ENCODE peak calls at places on chromosomes 4 and X, in six cellular contexts. One of them, this sample, is unnamed. For H3K36me3, the result is how much of the 10 kb centered on the place peaks cover.

GRCh38 chrX:71543316-71543715 is 10.4 kb downstream of the OGT start:
- DNase-seq in spleen: no peak
- DNase-seq in HepG2: no peak
- DNase-seq in GM23338: no peak
- DNase-seq in breast epithelium: no peak
- DNase-seq in K562: no peak
- DNase-seq in this sample: no peak

GRCh38 chr4:77095101-77095826 is 19.5 kb upstream of the CCNI start:
- DNase-seq in spleen: peak
- DNase-seq in GM23338: peak
- DNase-seq in HepG2: peak
- DNase-seq in K562: peak
- DNase-seq in breast epithelium: peak
- DNase-seq in this sample: no peak

GRCh38 chr4:151313306-151314028 is 11.9 kb downstream of the SH3D19 start:
- DNase-seq in spleen: no peak
- DNase-seq in breast epithelium: no peak
- DNase-seq in K562: no peak
- DNase-seq in HepG2: peak
- DNase-seq in GM23338: no peak
- DNase-seq in this sample: no peak

GRCh38 chr4:37246891-37247290 is 2.3 kb downstream of the NWD2 start:
- DNase-seq in breast epithelium: no peak
- DNase-seq in GM23338: no peak
- DNase-seq in K562: no peak
- DNase-seq in HepG2: no peak
- DNase-seq in spleen: no peak
- DNase-seq in this sample: no peak

GRCh38 chr4:126772662-126773061 is 860.1 kb upstream of the INTU start:
- DNase-seq in spleen: no peak
- DNase-seq in HepG2: no peak
- DNase-seq in GM23338: no peak
- DNase-seq in breast epithelium: no peak
- DNase-seq in K562: no peak
- DNase-seq in this sample: no peak

GRCh38 chrX:44997888-44998287 is 124.9 kb downstream of the KDM6A start:
- DNase-seq in spleen: no peak
- DNase-seq in HepG2: no peak
- DNase-seq in K562: no peak
- DNase-seq in breast epithelium: no peak
- DNase-seq in GM23338: no peak
- DNase-seq in this sample: no peak

GRCh38 chr4:15002659-15003440 is 569 bp downstream of the CPEB2 start:
- DNase-seq in K562: peak
- DNase-seq in breast epithelium: peak
- DNase-seq in HepG2: peak
- DNase-seq in spleen: peak
- DNase-seq in GM23338: peak
- DNase-seq in this sample: peak

GRCh38 chrX:68454476-68455150 is 21.3 kb upstream of the OPHN1 start:
- DNase-seq in HepG2: no peak
- DNase-seq in breast epithelium: no peak
- DNase-seq in GM23338: no peak
- DNase-seq in K562: no peak
- DNase-seq in spleen: no peak
- DNase-seq in this sample: no peak

GRCh38 chr4:83257811-83258210 is 26.8 kb downstream of the COQ2 start:
- DNase-seq in breast epithelium: no peak
- DNase-seq in spleen: no peak
- DNase-seq in HepG2: no peak
- DNase-seq in GM23338: no peak
- DNase-seq in K562: no peak
- DNase-seq in this sample: no peak

GRCh38 chr4:14415146-14415545 is 587.1 kb upstream of the CPEB2 start:
- DNase-seq in HepG2: no peak
- DNase-seq in K562: no peak
- DNase-seq in breast epithelium: no peak
- DNase-seq in GM23338: peak
- DNase-seq in spleen: no peak
- DNase-seq in this sample: no peak

GRCh38 chr4:153233761-153234371 is 29.6 kb downstream of the TRIM2 start:
- DNase-seq in GM23338: no peak
- DNase-seq in spleen: no peak
- DNase-seq in K562: no peak
- DNase-seq in HepG2: no peak
- DNase-seq in breast epithelium: no peak
- DNase-seq in this sample: no peak

GRCh38 chrX:55167124-55167523 is 53.0 kb upstream of the PAGE5 start:
- DNase-seq in GM23338: peak
- DNase-seq in K562: no peak
- DNase-seq in breast epithelium: no peak
- DNase-seq in HepG2: no peak
- DNase-seq in spleen: no peak
- DNase-seq in this sample: no peak

GRCh38 chrX:21656587-21657317 is 1.4 kb downstream of the KLHL34 start:
- DNase-seq in spleen: peak
- DNase-seq in GM23338: peak
- DNase-seq in HepG2: no peak
- DNase-seq in K562: no peak
- DNase-seq in breast epithelium: no peak
- DNase-seq in this sample: no peak

GRCh38 chr4:157121396-157121795 is 45.4 kb downstream of the GLRB start:
- DNase-seq in K562: no peak
- DNase-seq in spleen: no peak
- DNase-seq in HepG2: no peak
- DNase-seq in breast epithelium: no peak
- DNase-seq in GM23338: no peak
- DNase-seq in this sample: no peak

GRCh38 chr4:139622856-139623255 is 42.8 kb upstream of the MGST2 start:
- DNase-seq in K562: no peak
- DNase-seq in breast epithelium: no peak
- DNase-seq in spleen: no peak
- DNase-seq in GM23338: no peak
- DNase-seq in HepG2: no peak
- DNase-seq in this sample: no peak

GRCh38 chr4:183504930-183505555 is at the start of gene ING2:
- DNase-seq in HepG2: peak
- DNase-seq in K562: peak
- DNase-seq in breast epithelium: no peak
- DNase-seq in GM23338: peak
- DNase-seq in spleen: no peak
- DNase-seq in this sample: peak

GRCh38 chr4:42519803-42520417 is 122.6 kb downstream of the SHISA3 start:
- DNase-seq in GM23338: peak
- DNase-seq in spleen: no peak
- DNase-seq in K562: peak
- DNase-seq in breast epithelium: no peak
- DNase-seq in HepG2: peak
- DNase-seq in this sample: no peak

DNA sequence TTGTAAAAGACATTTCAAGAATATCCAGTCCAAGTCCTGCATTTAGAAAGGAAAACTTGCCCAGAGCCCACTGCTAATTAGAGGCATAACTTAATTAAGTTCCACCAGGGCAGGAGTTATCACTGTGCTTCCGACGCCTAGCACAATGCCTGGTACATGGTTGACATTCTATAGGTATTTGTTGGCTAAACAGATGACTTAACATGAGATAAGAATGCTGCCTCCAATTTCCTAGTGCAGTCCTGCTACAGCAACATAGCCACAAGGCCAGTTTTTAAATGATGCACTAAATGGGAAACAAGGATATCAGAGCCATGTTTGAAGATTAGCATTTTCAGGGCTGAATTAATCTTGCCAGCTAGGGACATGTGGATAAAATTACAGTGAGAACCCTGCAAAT is 164.1 kb downstream of the RASL11B start:
- DNase-seq in breast epithelium: no peak
- DNase-seq in HepG2: no peak
- DNase-seq in GM23338: no peak
- DNase-seq in K562: no peak
- DNase-seq in spleen: no peak
- DNase-seq in this sample: no peak
- TF ChIP-seq POLR2AphosphoS5 in breast epithelium: no peak
- TF ChIP-seq POLR2AphosphoS5 in HepG2: no peak
- TF ChIP-seq POLR2AphosphoS5 in GM23338: no peak
- TF ChIP-seq POLR2AphosphoS5 in K562: no peak
- TF ChIP-seq POLR2AphosphoS5 in spleen: no peak
- TF ChIP-seq POLR2AphosphoS5 in this sample: no peak

DNA sequence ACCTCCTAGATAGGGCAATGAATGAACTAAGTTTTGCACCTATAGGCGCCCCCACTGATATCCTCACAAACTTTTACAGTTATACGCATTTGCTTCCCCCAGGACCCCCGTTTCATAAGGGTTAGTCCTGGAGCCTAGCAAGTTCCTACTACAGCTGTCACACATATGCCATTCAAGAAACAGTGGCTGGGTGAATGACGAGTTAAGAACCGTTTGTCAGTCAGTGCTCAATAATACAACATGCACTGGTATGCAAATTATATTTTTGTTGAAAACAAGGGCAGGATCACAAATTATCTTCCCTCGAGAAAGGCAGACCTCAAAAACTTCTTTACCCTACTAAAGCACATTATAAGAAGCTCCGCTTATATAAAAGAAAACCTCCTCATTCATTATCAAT is 40.5 kb downstream of the AFAP1 start:
- DNase-seq in GM23338: no peak
- DNase-seq in K562: no peak
- DNase-seq in breast epithelium: no peak
- DNase-seq in spleen: no peak
- DNase-seq in HepG2: no peak
- DNase-seq in this sample: no peak
- H3K4me3 ChIP-seq in GM23338: no peak
- H3K4me3 ChIP-seq in K562: no peak
- H3K4me3 ChIP-seq in breast epithelium: no peak
- H3K4me3 ChIP-seq in spleen: no peak
- H3K4me3 ChIP-seq in HepG2: no peak
- H3K4me3 ChIP-seq in this sample: no peak

DNA sequence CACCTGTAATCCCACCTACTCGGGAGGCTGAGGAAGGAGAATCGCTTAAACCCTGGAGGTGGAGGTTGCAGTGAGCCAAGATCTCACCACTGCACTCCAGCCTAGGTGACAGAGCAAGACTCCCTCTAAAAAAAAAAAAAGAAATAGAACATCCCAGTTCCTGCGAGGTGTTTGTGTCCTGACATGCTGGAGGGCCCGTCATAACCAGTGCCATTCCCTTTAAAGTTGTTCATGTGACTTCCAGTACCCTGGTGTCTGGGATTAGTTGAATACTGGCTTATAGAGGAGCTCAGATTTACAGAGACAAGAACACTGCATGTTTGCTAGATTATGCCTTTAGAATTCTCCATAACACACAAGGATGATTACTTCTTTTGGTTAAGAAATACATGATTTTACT is 37.6 kb upstream of the TADA2B start:
- DNase-seq in GM23338: no peak
- DNase-seq in spleen: no peak
- DNase-seq in K562: no peak
- DNase-seq in breast epithelium: no peak
- DNase-seq in HepG2: no peak
- DNase-seq in this sample: no peak
- H3K36me3 ChIP-seq in GM23338: under half
- H3K36me3 ChIP-seq in spleen: under half
- H3K36me3 ChIP-seq in K562: half or more
- H3K36me3 ChIP-seq in breast epithelium: under half
- H3K36me3 ChIP-seq in HepG2: half or more
- H3K36me3 ChIP-seq in this sample: half or more

GRCh38 chr4:122705035-122705434 is 27.5 kb upstream of the BBS12 start:
- DNase-seq in GM23338: no peak
- DNase-seq in breast epithelium: no peak
- DNase-seq in K562: no peak
- DNase-seq in spleen: no peak
- DNase-seq in HepG2: no peak
- DNase-seq in this sample: no peak

GRCh38 chr4:122701965-122702364 is 30.5 kb upstream of the BBS12 start:
- DNase-seq in GM23338: no peak
- DNase-seq in K562: no peak
- DNase-seq in HepG2: no peak
- DNase-seq in spleen: no peak
- DNase-seq in breast epithelium: no peak
- DNase-seq in this sample: no peak

GRCh38 chr4:122701061-122701460 is 31.4 kb upstream of the BBS12 start:
- DNase-seq in breast epithelium: no peak
- DNase-seq in HepG2: no peak
- DNase-seq in spleen: no peak
- DNase-seq in GM23338: no peak
- DNase-seq in K562: no peak
- DNase-seq in this sample: no peak

GRCh38 chr4:122703868-122704267 is 28.6 kb upstream of the BBS12 start:
- DNase-seq in breast epithelium: no peak
- DNase-seq in K562: no peak
- DNase-seq in spleen: no peak
- DNase-seq in HepG2: no peak
- DNase-seq in GM23338: peak
- DNase-seq in this sample: no peak

DNA sequence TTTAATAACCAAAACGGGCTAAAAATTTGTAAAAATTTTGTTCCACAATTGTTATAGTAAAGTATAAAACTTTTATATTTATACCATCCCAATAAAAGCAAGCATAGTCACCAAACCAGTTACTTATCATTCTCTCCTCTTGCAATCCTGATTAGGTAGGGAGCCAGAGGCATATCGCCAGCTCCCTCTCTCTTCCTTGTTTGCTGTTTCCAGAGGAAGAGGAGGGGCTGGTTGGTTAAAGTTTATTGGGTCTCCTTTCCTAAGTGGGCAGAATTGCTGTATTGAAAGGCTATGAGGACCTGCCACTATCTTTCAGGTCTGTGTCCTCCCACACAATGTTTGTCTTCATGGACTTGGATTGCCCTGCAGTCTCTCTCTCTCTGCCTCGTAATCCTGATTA is 29.6 kb upstream of the BBS12 start:
- DNase-seq in spleen: no peak
- DNase-seq in K562: no peak
- DNase-seq in GM23338: no peak
- DNase-seq in breast epithelium: no peak
- DNase-seq in HepG2: no peak
- DNase-seq in this sample: no peak
- TF ChIP-seq POLR2AphosphoS5 in spleen: no peak
- TF ChIP-seq POLR2AphosphoS5 in K562: no peak
- TF ChIP-seq POLR2AphosphoS5 in GM23338: no peak
- TF ChIP-seq POLR2AphosphoS5 in breast epithelium: no peak
- TF ChIP-seq POLR2AphosphoS5 in HepG2: no peak
- TF ChIP-seq POLR2AphosphoS5 in this sample: no peak

GRCh38 chr4:125316781-125317525 is 2.2 kb downstream of the FAT4 start:
- DNase-seq in spleen: peak
- DNase-seq in HepG2: no peak
- DNase-seq in GM23338: peak
- DNase-seq in K562: no peak
- DNase-seq in breast epithelium: no peak
- DNase-seq in this sample: peak

GRCh38 chr4:125315571-125316390 is 1.0 kb downstream of the FAT4 start:
- DNase-seq in K562: no peak
- DNase-seq in spleen: peak
- DNase-seq in breast epithelium: no peak
- DNase-seq in HepG2: peak
- DNase-seq in GM23338: peak
- DNase-seq in this sample: peak

GRCh38 chr4:125314676-125315570 is at the start of gene FAT4:
- DNase-seq in HepG2: peak
- DNase-seq in GM23338: peak
- DNase-seq in spleen: peak
- DNase-seq in K562: peak
- DNase-seq in breast epithelium: peak
- DNase-seq in this sample: peak

GRCh38 chr4:125317526-125317880 is 2.7 kb downstream of the FAT4 start:
- DNase-seq in spleen: peak
- DNase-seq in GM23338: peak
- DNase-seq in K562: no peak
- DNase-seq in breast epithelium: no peak
- DNase-seq in HepG2: no peak
- DNase-seq in this sample: no peak

GRCh38 chr4:125316391-125316780 is 1.6 kb downstream of the FAT4 start:
- DNase-seq in breast epithelium: no peak
- DNase-seq in HepG2: no peak
- DNase-seq in spleen: peak
- DNase-seq in GM23338: peak
- DNase-seq in K562: no peak
- DNase-seq in this sample: peak
- H3K4me3 ChIP-seq in breast epithelium: peak
- H3K4me3 ChIP-seq in HepG2: peak
- H3K4me3 ChIP-seq in spleen: peak
- H3K4me3 ChIP-seq in GM23338: peak
- H3K4me3 ChIP-seq in K562: no peak
- H3K4me3 ChIP-seq in this sample: peak

This sample was measured in upper lobe of left lung.